ENCODE peak calls at places on chromosome 22, in seven cellular contexts. N, H, B, Z, J, D and C are unnamed samples.

GRCh38 chr22:26172389-26172990 is 3.2 kb downstream of the SEZ6L start:
- DNase-seq in Z (no peak), J (no peak), D (peak), B (peak), N (peak), H (no peak), C (peak)

GRCh38 chr22:31333648-31334047 is 12.5 kb downstream of the PATZ1 start:
- DNase-seq in B (no peak), J (no peak), D (no peak), N (no peak), Z (no peak), H (no peak), C (no peak)

GRCh38 chr22:38267086-38267485 is 5.7 kb downstream of the TMEM184B start:
- DNase-seq in H (no peak), N (no peak), D (no peak), J (no peak), Z (no peak), B (peak), C (no peak)

GRCh38 chr22:44116755-44117684 is 63.7 kb upstream of the PARVG start:
- DNase-seq in D (no peak), J (peak), B (peak), Z (no peak), H (no peak), N (no peak), C (no peak)

GRCh38 chr22:23196165-23196564 is 15.9 kb downstream of the BCR start:
- DNase-seq in B (no peak), N (no peak), D (peak), J (no peak), H (no peak), Z (no peak), C (no peak)

GRCh38 chr22:44200451-44200850 is 19.7 kb downstream of the PARVG start:
- DNase-seq in Z (peak), N (no peak), B (no peak), J (peak), H (no peak), D (no peak), C (no peak)

GRCh38 chr22:44182591-44183588 is 2.2 kb downstream of the PARVG start:
- DNase-seq in B (peak), H (no peak), N (no peak), J (no peak), Z (no peak), D (no peak), C (no peak)

GRCh38 chr22:30902496-30903357 is 65.8 kb downstream of the MORC2 start:
- DNase-seq in B (no peak), Z (no peak), H (no peak), N (no peak), J (no peak), D (no peak), C (no peak)

GRCh38 chr22:25159028-25159427 is 40.6 kb upstream of the CRYBB3 start:
- DNase-seq in B (no peak), Z (no peak), N (no peak), H (no peak), J (peak), D (no peak), C (no peak)

GRCh38 chr22:39638958-39639357 is 68.4 kb downstream of the CACNA1I start:
- DNase-seq in N (no peak), H (no peak), D (no peak), Z (no peak), J (no peak), B (no peak), C (no peak)

GRCh38 chr22:22916215-22916951 is 28.8 kb downstream of the IGLL5 start:
- DNase-seq in Z (no peak), B (no peak), D (no peak), N (peak), H (no peak), J (no peak), C (no peak)

GRCh38 chr22:27766679-27767078 is 34.9 kb downstream of the MN1 start:
- DNase-seq in H (no peak), B (no peak), J (no peak), Z (no peak), D (no peak), N (no peak), C (no peak)

GRCh38 chr22:27768027-27768640 is 33.4 kb downstream of the MN1 start:
- DNase-seq in J (no peak), N (no peak), Z (no peak), H (no peak), D (no peak), B (no peak), C (no peak)

GRCh38 chr22:23084453-23085350 is 14.4 kb downstream of the GNAZ start:
- DNase-seq in Z (no peak), H (no peak), B (no peak), D (no peak), N (no peak), J (no peak), C (no peak)

GRCh38 chr22:40258463-40259046 is 80.8 kb downstream of the TNRC6B start:
- DNase-seq in Z (no peak), B (no peak), J (no peak), D (no peak), H (no peak), N (no peak), C (no peak)

GRCh38 chr22:40410731-40411505 is 40.5 kb downstream of the SGSM3 start:
- DNase-seq in Z (no peak), D (no peak), B (no peak), H (no peak), J (no peak), N (no peak), C (no peak)

GRCh38 chr22:40030026-40030756 is 35.4 kb downstream of the FAM83F start:
- DNase-seq in J (no peak), N (no peak), Z (no peak), B (no peak), D (no peak), H (no peak), C (no peak)

GRCh38 chr22:39517470-39517869 is 2.9 kb upstream of the ATF4 start:
- DNase-seq in Z (no peak), H (no peak), N (no peak), J (no peak), B (no peak), D (no peak), C (no peak)

GRCh38 chr22:19040581-19041402 is 81.4 kb downstream of the DGCR2 start:
- DNase-seq in Z (no peak), D (no peak), H (no peak), J (peak), B (no peak), N (no peak), C (no peak)

GRCh38 chr22:38655532-38656255 is 498 bp downstream of the FAM227A start:
- DNase-seq in B (peak), D (peak), Z (no peak), H (no peak), N (no peak), J (no peak), C (no peak)

GRCh38 chr22:39530692-39531331 is 1.7 kb downstream of the RPS19BP1 start:
- DNase-seq in N (no peak), H (no peak), Z (peak), J (no peak), D (peak), B (peak), C (no peak)

GRCh38 chr22:20316217-20316843 is 3.5 kb downstream of the DGCR6L start:
- DNase-seq in H (peak), N (no peak), Z (peak), J (no peak), B (peak), D (no peak), C (no peak)

GRCh38 chr22:35212020-35212419 is 45.3 kb upstream of the HMGXB4 start:
- DNase-seq in B (no peak), D (no peak), J (no peak), Z (peak), N (no peak), H (no peak), C (no peak)

GRCh38 chr22:20959578-20960461 is 7.2 kb upstream of the AIFM3 start:
- DNase-seq in N (no peak), H (no peak), D (no peak), J (no peak), Z (no peak), B (no peak), C (no peak)

GRCh38 chr22:45908961-45909360 is 68.0 kb downstream of the WNT7B start:
- DNase-seq in J (no peak), H (no peak), D (no peak), Z (no peak), N (peak), B (no peak), C (no peak)

GRCh38 chr22:39308614-39309363 is 10.6 kb downstream of the RPL3 start:
- DNase-seq in H (peak), N (no peak), B (peak), D (no peak), Z (peak), J (no peak), C (no peak)

GRCh38 chr22:45516923-45517675 is 14.4 kb downstream of the FBLN1 start:
- DNase-seq in Z (no peak), H (no peak), J (no peak), D (no peak), B (no peak), N (no peak), C (no peak)

GRCh38 chr22:38873469-38874411 is 1.7 kb upstream of the CBX6 start:
- DNase-seq in H (no peak), N (peak), J (no peak), B (no peak), Z (no peak), D (no peak), C (no peak)

GRCh38 chr22:35894937-35895708 is 133.5 kb downstream of the RBFOX2 start:
- DNase-seq in H (no peak), Z (no peak), B (no peak), J (no peak), N (peak), D (no peak), C (no peak)

GRCh38 chr22:32203181-32204105 is 1.4 kb downstream of the RFPL2 start:
- DNase-seq in H (no peak), J (no peak), N (no peak), D (no peak), B (peak), Z (no peak), C (no peak)

GRCh38 chr22:19638282-19639015 is 75.9 kb upstream of the SEPTIN5 start:
- DNase-seq in D (no peak), H (peak), J (no peak), B (no peak), N (no peak), Z (no peak), C (no peak)

GRCh38 chr22:28819253-28820096 is 19.1 kb upstream of the XBP1 start:
- DNase-seq in B (no peak), N (no peak), J (no peak), H (no peak), D (no peak), Z (no peak), C (no peak)

GRCh38 chr22:30602049-30602448 is 4.9 kb upstream of the TCN2 start:
- DNase-seq in D (peak), J (no peak), Z (no peak), H (no peak), B (peak), N (no peak), C (no peak)

GRCh38 chr22:46957521-46957920 is 195.1 kb downstream of the TBC1D22A start:
- DNase-seq in N (no peak), J (no peak), H (no peak), B (no peak), D (no peak), Z (no peak), C (no peak)

GRCh38 chr22:30541979-30542810 is 4.3 kb downstream of the SEC14L6 start:
- DNase-seq in H (no peak), B (no peak), Z (peak), J (no peak), N (no peak), D (no peak), C (peak)